ENCODE peak calls at places on chromosomes 6 and 20, in five cellular contexts. I is aorta; C is CD4-positive, alpha-beta memory T cell; F is lower leg skin; L is NCI-H1436. D is an unnamed sample.

GRCh38 chr20:18271160-18271559 is 17.2 kb upstream of the ZNF133 start:
- DNase-seq in I (no peak), C (no peak), F (no peak), L (no peak), D (no peak)

GRCh38 chr20:49045440-49046086 is 549 bp upstream of the CSE1L start:
- DNase-seq in I (peak; percentile 69), C (no peak), F (peak; percentile 37), L (no peak), D (peak; percentile 69)

GRCh38 chr20:38156888-38157634 is 8.0 kb downstream of the TGM2 start:
- DNase-seq in I (peak; percentile 77), C (no peak), F (no peak), L (no peak), D (peak; percentile 95)

GRCh38 chr6:46788791-46789190 is 4.4 kb upstream of the MEP1A start:
- DNase-seq in I (no peak), C (no peak), F (no peak), L (no peak), D (no peak)

GRCh38 chr6:135496805-135497411 is 632 bp downstream of the AHI1 start:
- DNase-seq in I (no peak), C (no peak), F (no peak), L (no peak), D (no peak)

GRCh38 chr20:58817748-58818147 is 33.0 kb downstream of the GNAS-AS1 start:
- DNase-seq in I (no peak), C (no peak), F (no peak), L (no peak), D (no peak)

GRCh38 chr6:1082040-1082935 is 229.6 kb upstream of the FOXQ1 start:
- DNase-seq in I (no peak), C (no peak), F (no peak), L (no peak), D (no peak)

GRCh38 chr6:170279977-170280688 is 10.7 kb downstream of the DLL1 start:
- DNase-seq in I (peak; percentile 80), C (peak; percentile 72), F (no peak), L (peak; percentile 94), D (no peak)

GRCh38 chr20:63567382-63568169 is 6.5 kb downstream of the HELZ2 start:
- DNase-seq in I (peak; percentile 78), C (peak; percentile 57), F (no peak), L (no peak), D (no peak)

GRCh38 chr6:152836523-152836922 is 85.9 kb downstream of the VIP start:
- DNase-seq in I (no peak), C (no peak), F (no peak), L (no peak), D (no peak)

GRCh38 chr6:67916389-67916788 is 718.7 kb upstream of the ADGRB3 start:
- DNase-seq in I (no peak), C (no peak), F (no peak), L (no peak), D (no peak)

GRCh38 chr6:42532038-42532669 is 31.7 kb upstream of the UBR2 start:
- DNase-seq in I (no peak), C (peak; percentile 43), F (no peak), L (peak; percentile 66), D (no peak)

GRCh38 chr6:10396775-10397174 is 18.1 kb downstream of the TFAP2A start:
- DNase-seq in I (no peak), C (no peak), F (no peak), L (no peak), D (no peak)

GRCh38 chr6:163711615-163712568 is 297.4 kb downstream of the QKI start:
- DNase-seq in I (peak; percentile 87), C (no peak), F (peak; percentile 91), L (no peak), D (peak; percentile 87)

GRCh38 chr20:37308098-37309050 is 18.9 kb downstream of the MANBAL start:
- DNase-seq in I (no peak), C (no peak), F (no peak), L (no peak), D (no peak)

GRCh38 chr6:159981171-159981571 is 12.3 kb downstream of the IGF2R start:
- DNase-seq in I (no peak), C (no peak), F (no peak), L (no peak), D (no peak)

GRCh38 chr6:143634486-143634885 is 43.3 kb upstream of the PHACTR2 start:
- DNase-seq in I (no peak), C (no peak), F (no peak), L (no peak), D (no peak)

GRCh38 chr20:22312744-22313346 is 271.5 kb downstream of the FOXA2 start:
- DNase-seq in I (no peak), C (no peak), F (no peak), L (peak; percentile 18), D (no peak)

GRCh38 chr6:55818482-55818881 is 56.9 kb downstream of the BMP5 start:
- DNase-seq in I (no peak), C (no peak), F (no peak), L (no peak), D (no peak)

GRCh38 chr20:47392015-47392720 is 35.7 kb upstream of the ZMYND8 start:
- DNase-seq in I (no peak), C (no peak), F (peak; percentile 51), L (no peak), D (no peak)

GRCh38 chr6:90708410-90708809 is 121.5 kb upstream of the MAP3K7 start:
- DNase-seq in I (no peak), C (no peak), F (no peak), L (no peak), D (no peak)

GRCh38 chr6:160801418-160801817 is 99.4 kb downstream of the PLG start:
- DNase-seq in I (no peak), C (no peak), F (no peak), L (no peak), D (no peak)

GRCh38 chr6:158354509-158354877 is 42.2 kb downstream of the TULP4 start:
- DNase-seq in I (no peak), C (no peak), F (no peak), L (no peak), D (no peak)

GRCh38 chr6:157845493-157846259 is 22.6 kb downstream of the SNX9 start:
- DNase-seq in I (no peak), C (no peak), F (no peak), L (no peak), D (no peak)

GRCh38 chr6:108876929-108877775 is 28.9 kb downstream of the ARMC2 start:
- DNase-seq in I (peak; percentile 91), C (no peak), F (peak; percentile 77), L (no peak), D (peak; percentile 91)

GRCh38 chr6:158536891-158537798 is 22.7 kb upstream of the TMEM181 start:
- DNase-seq in I (no peak), C (peak; percentile 29), F (no peak), L (peak; percentile 71), D (peak; percentile 39)

GRCh38 chr6:56959938-56960337 is 5.0 kb downstream of the BEND6 start:
- DNase-seq in I (no peak), C (no peak), F (no peak), L (no peak), D (no peak)